ENCODE peak calls at places on chromosomes 3 and 15, in four cellular contexts. One of them, this sample, is unnamed.

GRCh38 chr3:23865595-23866396 is 51.0 kb downstream of the NKIRAS1 start:
- DNase-seq in HepG2: peak
- DNase-seq in HCT116: no peak
- DNase-seq in K562: no peak
- DNase-seq in this sample: peak

GRCh38 chr3:72906154-72906553 is 18.3 kb downstream of the GXYLT2 start:
- DNase-seq in HepG2: no peak
- DNase-seq in HCT116: no peak
- DNase-seq in K562: no peak
- DNase-seq in this sample: no peak

GRCh38 chr3:132789959-132790358 is 67.8 kb upstream of the NPHP3 start:
- DNase-seq in HepG2: no peak
- DNase-seq in HCT116: no peak
- DNase-seq in K562: no peak
- DNase-seq in this sample: no peak

GRCh38 chr15:58490405-58491150 is 58.8 kb downstream of the LIPC start:
- DNase-seq in HepG2: no peak
- DNase-seq in HCT116: no peak
- DNase-seq in K562: no peak
- DNase-seq in this sample: no peak

GRCh38 chr3:96700322-96701315 is 113.8 kb upstream of the EPHA6 start:
- DNase-seq in HepG2: no peak
- DNase-seq in HCT116: no peak
- DNase-seq in K562: no peak
- DNase-seq in this sample: no peak

GRCh38 chr3:153681057-153681456 is 440.1 kb upstream of the ARHGEF26 start:
- DNase-seq in HepG2: no peak
- DNase-seq in HCT116: no peak
- DNase-seq in K562: no peak
- DNase-seq in this sample: no peak

GRCh38 chr15:50149090-50149489 is 30.1 kb upstream of the ATP8B4 start:
- DNase-seq in HepG2: no peak
- DNase-seq in HCT116: no peak
- DNase-seq in K562: no peak
- DNase-seq in this sample: no peak

GRCh38 chr3:23129817-23130216 is 73.3 kb upstream of the UBE2E2 start:
- DNase-seq in HepG2: no peak
- DNase-seq in HCT116: no peak
- DNase-seq in K562: no peak
- DNase-seq in this sample: no peak

GRCh38 chr15:80506494-80506893 is 102.3 kb downstream of the ARNT2 start:
- DNase-seq in HepG2: no peak
- DNase-seq in HCT116: no peak
- DNase-seq in K562: no peak
- DNase-seq in this sample: no peak

GRCh38 chr3:51933471-51934138 is 8.1 kb downstream of the RRP9 start:
- DNase-seq in HepG2: no peak
- DNase-seq in HCT116: no peak
- DNase-seq in K562: no peak
- DNase-seq in this sample: no peak

GRCh38 chr3:155853214-155854146 is 747 bp downstream of the SLC33A1 start:
- DNase-seq in HepG2: peak
- DNase-seq in HCT116: no peak
- DNase-seq in K562: no peak
- DNase-seq in this sample: no peak

GRCh38 chr3:66889758-66890576 is 108.1 kb upstream of the KBTBD8 start:
- DNase-seq in HepG2: no peak
- DNase-seq in HCT116: no peak
- DNase-seq in K562: no peak
- DNase-seq in this sample: no peak

GRCh38 chr15:70597056-70597603 is 166.2 kb downstream of the UACA start:
- DNase-seq in HepG2: peak
- DNase-seq in HCT116: no peak
- DNase-seq in K562: no peak
- DNase-seq in this sample: no peak

GRCh38 chr3:128270559-128271492 is 117.5 kb downstream of the EEFSEC start:
- DNase-seq in HepG2: no peak
- DNase-seq in HCT116: no peak
- DNase-seq in K562: no peak
- DNase-seq in this sample: peak

GRCh38 chr15:39710681-39711080 is 72.0 kb downstream of the FSIP1 start:
- DNase-seq in HepG2: no peak
- DNase-seq in HCT116: no peak
- DNase-seq in K562: no peak
- DNase-seq in this sample: no peak

GRCh38 chr3:156174229-156174847 is 54.0 kb downstream of the KCNAB1 start:
- DNase-seq in HepG2: peak
- DNase-seq in HCT116: peak
- DNase-seq in K562: no peak
- DNase-seq in this sample: peak

DNA sequence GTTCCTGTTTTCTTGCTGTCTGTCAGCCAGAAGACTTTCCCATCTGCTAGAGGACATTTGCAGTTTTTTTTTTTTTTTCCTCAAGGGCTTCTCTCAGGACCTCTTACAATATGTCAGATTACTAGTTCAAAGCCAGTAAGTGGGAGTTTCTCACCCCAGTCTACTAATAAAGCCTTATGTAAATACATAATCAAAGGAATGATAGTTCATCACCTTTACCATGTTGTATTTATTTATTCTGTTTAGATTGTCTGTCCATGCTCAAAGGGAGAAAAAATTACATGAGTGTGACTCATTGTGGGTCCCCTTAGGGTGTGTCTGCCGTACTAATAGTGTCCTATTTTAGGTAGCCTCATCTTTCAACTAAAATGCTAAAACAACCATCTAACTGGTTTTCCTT is 917.6 kb downstream of the EPHA3 start:
- DNase-seq in HepG2: no peak
- DNase-seq in HCT116: no peak
- DNase-seq in K562: no peak
- DNase-seq in this sample: no peak
- TF ChIP-seq ELF1 in HepG2: no peak
- TF ChIP-seq ELF1 in HCT116: no peak
- TF ChIP-seq ELF1 in K562: no peak
- TF ChIP-seq ELF1 in this sample: no peak

DNA sequence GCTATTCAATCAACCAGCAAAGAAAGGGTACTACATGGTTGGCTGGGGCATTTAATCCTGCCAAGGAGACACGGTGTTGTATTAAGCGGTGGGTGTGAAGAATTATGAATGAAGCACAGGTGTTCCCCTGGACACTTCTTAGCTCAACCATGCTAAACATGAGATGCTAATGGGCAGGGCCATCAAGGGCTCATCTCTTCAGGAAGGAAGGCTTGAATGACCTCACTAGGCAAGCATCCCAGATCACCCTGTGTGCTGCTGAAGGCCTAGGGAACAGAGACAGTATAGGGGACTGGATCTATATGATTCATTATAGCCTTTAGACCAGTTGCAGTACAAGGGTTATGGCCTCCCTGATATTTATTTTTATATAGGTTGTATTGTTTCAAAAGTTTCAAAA is 221.3 kb upstream of the SLCO3A1 start:
- DNase-seq in HepG2: no peak
- DNase-seq in HCT116: no peak
- DNase-seq in K562: no peak
- DNase-seq in this sample: no peak
- TF ChIP-seq ELF1 in HepG2: no peak
- TF ChIP-seq ELF1 in HCT116: no peak
- TF ChIP-seq ELF1 in K562: no peak
- TF ChIP-seq ELF1 in this sample: no peak

DNA sequence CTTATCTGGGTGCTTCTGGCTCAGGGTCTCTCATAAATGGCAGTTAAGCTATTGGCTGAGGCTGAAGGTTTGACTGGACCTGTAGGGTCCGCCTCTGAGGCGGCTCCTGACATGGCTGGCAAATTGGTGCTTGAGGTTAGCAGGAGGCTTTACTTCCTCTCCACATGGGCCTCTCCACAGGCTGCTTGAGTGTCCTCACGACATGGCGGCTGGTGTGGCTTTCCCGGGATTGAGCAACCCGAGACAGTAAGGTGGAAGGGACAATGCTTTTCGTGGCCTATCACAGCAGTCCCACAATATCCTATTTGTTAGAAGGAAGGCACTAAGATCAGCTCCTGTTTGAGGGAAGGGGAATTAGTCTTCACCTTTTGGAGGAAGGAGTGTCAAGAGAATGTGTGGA is 267.3 kb upstream of the LRRFIP2 start:
- DNase-seq in HepG2: no peak
- DNase-seq in HCT116: no peak
- DNase-seq in K562: no peak
- DNase-seq in this sample: no peak
- TF ChIP-seq ELF1 in HepG2: no peak
- TF ChIP-seq ELF1 in HCT116: no peak
- TF ChIP-seq ELF1 in K562: no peak
- TF ChIP-seq ELF1 in this sample: no peak

GRCh38 chr3:116067275-116067674 is 378.0 kb downstream of the LSAMP start:
- DNase-seq in HepG2: no peak
- DNase-seq in HCT116: no peak
- DNase-seq in K562: no peak
- DNase-seq in this sample: no peak
- TF ChIP-seq ELF1 in HepG2: no peak
- TF ChIP-seq ELF1 in HCT116: no peak
- TF ChIP-seq ELF1 in K562: no peak
- TF ChIP-seq ELF1 in this sample: no peak

DNA sequence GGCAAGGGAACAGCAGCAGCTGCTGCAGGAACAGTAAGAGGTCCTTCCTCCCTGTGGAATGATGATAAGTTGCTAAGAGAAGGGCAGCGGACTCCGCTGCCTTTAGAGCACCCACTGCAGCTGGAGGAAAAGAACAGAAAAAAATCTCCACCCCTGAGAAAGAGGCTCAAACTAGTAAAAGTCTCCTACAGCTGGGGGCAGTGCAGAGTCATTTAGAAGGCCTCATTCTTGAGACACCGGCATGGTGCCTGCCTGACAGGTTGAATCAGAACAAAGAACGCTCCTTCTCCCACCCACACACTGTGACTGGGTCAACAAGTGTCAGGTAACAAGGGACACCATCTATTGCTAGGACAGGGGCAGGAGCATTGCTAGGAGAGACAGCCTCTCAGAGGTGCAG is 188.4 kb downstream of the ABHD5 start:
- DNase-seq in HepG2: no peak
- DNase-seq in HCT116: peak
- DNase-seq in K562: no peak
- DNase-seq in this sample: no peak
- TF ChIP-seq ELF1 in HepG2: no peak
- TF ChIP-seq ELF1 in HCT116: no peak
- TF ChIP-seq ELF1 in K562: no peak
- TF ChIP-seq ELF1 in this sample: no peak

DNA sequence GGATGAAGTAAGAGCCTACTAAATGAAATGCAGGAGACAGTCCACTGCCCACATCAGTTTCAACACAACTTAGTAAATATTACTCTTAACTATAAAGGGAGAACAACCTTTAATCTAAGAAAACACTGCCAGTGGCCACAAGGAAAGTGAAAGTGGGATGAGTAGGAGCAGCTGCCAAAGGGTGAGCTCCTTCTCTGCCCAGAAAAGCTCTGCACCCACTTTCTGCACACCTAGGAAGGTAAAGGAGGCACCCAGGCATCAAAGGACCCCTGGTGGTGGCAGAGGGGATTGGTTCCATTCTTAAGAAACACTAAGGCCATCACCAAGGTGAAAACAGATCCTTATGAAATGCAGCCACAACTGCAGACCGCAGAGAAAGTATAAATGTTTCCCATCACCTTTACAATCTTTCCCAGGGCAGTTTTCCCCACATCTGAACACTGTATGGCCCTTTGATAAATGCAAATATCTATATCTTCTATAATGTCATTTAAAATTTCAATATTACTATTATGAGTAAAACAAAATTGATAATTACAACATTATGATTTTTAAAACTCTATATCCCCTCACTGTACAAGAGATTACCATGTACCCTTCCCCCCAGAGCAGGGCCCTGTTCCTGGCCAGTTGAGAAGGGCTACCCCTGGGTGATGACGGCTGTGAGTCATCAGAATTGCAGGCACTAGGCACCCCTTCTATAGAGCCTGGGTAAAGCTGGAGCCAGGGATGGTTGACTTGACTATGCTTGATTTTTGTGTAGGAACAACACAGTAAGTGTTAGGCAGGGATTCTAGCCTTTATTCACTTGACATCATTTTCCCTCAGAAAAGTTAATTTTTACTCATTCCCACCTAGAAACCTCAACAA is 92.0 kb downstream of the SNRK start:
- DNase-seq in HepG2: peak
- DNase-seq in HCT116: peak
- DNase-seq in K562: peak
- DNase-seq in this sample: peak
- TF ChIP-seq ELF1 in HepG2: no peak
- TF ChIP-seq ELF1 in HCT116: no peak
- TF ChIP-seq ELF1 in K562: no peak
- TF ChIP-seq ELF1 in this sample: no peak

GRCh38 chr15:84961114-84961452 is 20.6 kb upstream of the PDE8A start:
- DNase-seq in HepG2: no peak
- DNase-seq in HCT116: no peak
- DNase-seq in K562: peak
- DNase-seq in this sample: no peak
- TF ChIP-seq ELF1 in HepG2: no peak
- TF ChIP-seq ELF1 in HCT116: no peak
- TF ChIP-seq ELF1 in K562: no peak
- TF ChIP-seq ELF1 in this sample: no peak

GRCh38 chr3:100603449-100603848 is 6.0 kb upstream of the ADGRG7 start:
- DNase-seq in HepG2: peak
- DNase-seq in HCT116: peak
- DNase-seq in K562: no peak
- DNase-seq in this sample: peak
- TF ChIP-seq ELF1 in HepG2: no peak
- TF ChIP-seq ELF1 in HCT116: no peak
- TF ChIP-seq ELF1 in K562: no peak
- TF ChIP-seq ELF1 in this sample: no peak

DNA sequence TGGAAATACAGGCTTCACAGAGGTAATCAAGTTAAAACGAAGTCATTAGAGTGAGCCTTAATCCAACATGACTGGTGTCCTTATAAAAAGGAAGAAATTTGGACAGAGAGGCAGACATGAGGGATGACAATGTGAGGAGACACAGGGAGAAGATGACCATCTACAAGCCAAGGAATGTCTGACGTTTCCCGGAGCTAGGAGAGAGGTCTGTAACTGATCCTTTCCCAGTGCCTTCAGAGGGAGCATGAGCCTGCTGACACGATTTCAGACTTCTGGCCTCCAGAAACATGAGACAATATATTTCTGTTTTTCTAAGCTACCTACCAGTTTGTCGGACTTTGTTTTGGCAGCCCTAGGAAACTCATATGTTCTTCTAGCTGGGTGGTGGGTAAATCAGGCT is 15.1 kb downstream of the TM4SF1 start:
- DNase-seq in HepG2: no peak
- DNase-seq in HCT116: no peak
- DNase-seq in K562: no peak
- DNase-seq in this sample: no peak
- TF ChIP-seq ELF1 in HepG2: no peak
- TF ChIP-seq ELF1 in HCT116: no peak
- TF ChIP-seq ELF1 in K562: no peak
- TF ChIP-seq ELF1 in this sample: no peak

DNA sequence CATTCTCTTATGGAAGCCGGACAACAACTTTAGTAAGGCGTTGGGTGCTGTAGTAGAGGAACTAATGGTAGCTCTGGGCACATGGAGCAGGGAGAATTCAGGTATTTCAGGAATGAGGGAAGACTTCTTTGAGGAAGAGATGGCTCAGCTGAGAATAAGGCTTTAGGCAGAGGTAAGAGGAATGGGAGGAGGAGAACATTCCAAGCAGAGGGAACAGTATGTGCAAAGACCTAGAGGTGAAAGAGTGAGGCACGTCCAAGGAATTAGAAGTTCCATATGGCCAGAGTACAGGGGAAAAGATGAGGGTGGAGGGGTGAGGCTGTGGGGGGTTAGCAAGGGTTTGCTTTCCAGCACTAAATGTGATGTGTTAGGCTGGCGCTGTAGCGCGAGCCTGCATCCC is 1.6 kb upstream of the SV2B start:
- DNase-seq in HepG2: no peak
- DNase-seq in HCT116: no peak
- DNase-seq in K562: no peak
- DNase-seq in this sample: no peak
- TF ChIP-seq ELF1 in HepG2: no peak
- TF ChIP-seq ELF1 in HCT116: no peak
- TF ChIP-seq ELF1 in K562: no peak
- TF ChIP-seq ELF1 in this sample: no peak

This sample was measured in SK-N-SH.